ENCODE peak calls at places on chromosomes 2 and 18, in nine cellular contexts. One of them, this sample, is unnamed.

GRCh38 chr2:42125887-42126594 is 43.1 kb upstream of the EML4 start:
- DNase-seq in Daoy: peak
- DNase-seq in AG09319: no peak
- DNase-seq in IMR-90: no peak
- DNase-seq in Jurkat, Clone E6-1: no peak
- DNase-seq in heart right ventricle: no peak
- DNase-seq in ELR: no peak
- DNase-seq in fibroblast of lung: peak
- DNase-seq in naive B cell: no peak
- DNase-seq in this sample: no peak

GRCh38 chr18:78903436-78904178 is 76.0 kb upstream of the SALL3 start:
- DNase-seq in AG09319: no peak
- DNase-seq in heart right ventricle: no peak
- DNase-seq in fibroblast of lung: no peak
- DNase-seq in Jurkat, Clone E6-1: no peak
- DNase-seq in Daoy: no peak
- DNase-seq in ELR: no peak
- DNase-seq in IMR-90: no peak
- DNase-seq in naive B cell: no peak
- DNase-seq in this sample: no peak

GRCh38 chr18:79687806-79688205 is 8.2 kb downstream of the CTDP1 start:
- DNase-seq in heart right ventricle: no peak
- DNase-seq in naive B cell: no peak
- DNase-seq in AG09319: no peak
- DNase-seq in Daoy: peak
- DNase-seq in ELR: peak
- DNase-seq in fibroblast of lung: peak
- DNase-seq in Jurkat, Clone E6-1: no peak
- DNase-seq in IMR-90: peak
- DNase-seq in this sample: no peak

GRCh38 chr2:72043985-72044384 is 103.7 kb downstream of the CYP26B1 start:
- DNase-seq in ELR: no peak
- DNase-seq in AG09319: no peak
- DNase-seq in IMR-90: no peak
- DNase-seq in fibroblast of lung: no peak
- DNase-seq in naive B cell: no peak
- DNase-seq in Daoy: no peak
- DNase-seq in heart right ventricle: no peak
- DNase-seq in Jurkat, Clone E6-1: no peak
- DNase-seq in this sample: no peak

GRCh38 chr2:180901331-180901730 is 79.1 kb upstream of the UBE2E3 start:
- DNase-seq in fibroblast of lung: no peak
- DNase-seq in IMR-90: no peak
- DNase-seq in naive B cell: no peak
- DNase-seq in AG09319: no peak
- DNase-seq in Jurkat, Clone E6-1: no peak
- DNase-seq in ELR: no peak
- DNase-seq in Daoy: no peak
- DNase-seq in heart right ventricle: no peak
- DNase-seq in this sample: no peak

GRCh38 chr18:31509571-31509970 is 11.6 kb downstream of the DSG2 start:
- DNase-seq in fibroblast of lung: peak
- DNase-seq in IMR-90: no peak
- DNase-seq in naive B cell: no peak
- DNase-seq in heart right ventricle: no peak
- DNase-seq in Jurkat, Clone E6-1: no peak
- DNase-seq in ELR: no peak
- DNase-seq in Daoy: no peak
- DNase-seq in AG09319: no peak
- DNase-seq in this sample: no peak

GRCh38 chr2:183812091-183812490 is 687.8 kb downstream of the NUP35 start:
- DNase-seq in Daoy: no peak
- DNase-seq in naive B cell: no peak
- DNase-seq in fibroblast of lung: peak
- DNase-seq in AG09319: no peak
- DNase-seq in ELR: peak
- DNase-seq in heart right ventricle: no peak
- DNase-seq in IMR-90: no peak
- DNase-seq in Jurkat, Clone E6-1: no peak
- DNase-seq in this sample: no peak

GRCh38 chr2:26838121-26838906 is 9.6 kb upstream of the DPYSL5 start:
- DNase-seq in AG09319: no peak
- DNase-seq in ELR: peak
- DNase-seq in Jurkat, Clone E6-1: peak
- DNase-seq in Daoy: no peak
- DNase-seq in naive B cell: no peak
- DNase-seq in heart right ventricle: no peak
- DNase-seq in fibroblast of lung: peak
- DNase-seq in IMR-90: peak
- DNase-seq in this sample: no peak

GRCh38 chr2:8089596-8089995 is 592.3 kb upstream of the ID2 start:
- DNase-seq in Jurkat, Clone E6-1: no peak
- DNase-seq in fibroblast of lung: peak
- DNase-seq in Daoy: no peak
- DNase-seq in AG09319: no peak
- DNase-seq in ELR: peak
- DNase-seq in IMR-90: peak
- DNase-seq in heart right ventricle: no peak
- DNase-seq in naive B cell: no peak
- DNase-seq in this sample: no peak

GRCh38 chr2:218482651-218483050 is 63.7 kb downstream of the VIL1 start:
- DNase-seq in Jurkat, Clone E6-1: peak
- DNase-seq in fibroblast of lung: peak
- DNase-seq in heart right ventricle: no peak
- DNase-seq in AG09319: no peak
- DNase-seq in IMR-90: no peak
- DNase-seq in naive B cell: no peak
- DNase-seq in ELR: no peak
- DNase-seq in Daoy: no peak
- DNase-seq in this sample: no peak

This sample was measured in mucosa of descending colon.